ENCODE peak calls at places on chromosomes 6 and 20, in nine cellular contexts. R is OCI-LY7; M is cardiac fibroblast; S is tibial nerve; T is endothelial cell; P is CD8-positive, alpha-beta T cell; E is AG10803; G is ovary; U is AG04450. D is an unnamed sample.
A peak's percentile ranks its signal among the peaks of the same experiment; 100 is the strongest.

GRCh38 chr6:160010067-160010466 is 41.2 kb downstream of the IGF2R start:
- DNase-seq in R (no peak), M (peak; percentile 88), S (peak; percentile 44), T (no peak), P (no peak), E (peak; percentile 92), G (no peak), U (no peak), D (peak; percentile 93)

GRCh38 chr20:23336476-23336875 is 14.1 kb upstream of the NXT1 start:
- DNase-seq in R (no peak), M (no peak), S (no peak), T (no peak), P (no peak), E (no peak), G (no peak), U (no peak), D (no peak)

GRCh38 chr6:43949451-43950110 is 177.7 kb downstream of the MRPL14 start:
- DNase-seq in R (no peak), M (no peak), S (no peak), T (no peak), P (no peak), E (peak; percentile 65), G (no peak), U (no peak), D (no peak)

GRCh38 chr6:145844933-145845531 is 30.4 kb upstream of the FBXO30 start:
- DNase-seq in R (no peak), M (peak; percentile 29), S (no peak), T (no peak), P (no peak), E (peak; percentile 25), G (no peak), U (no peak), D (no peak)

GRCh38 chr6:117919775-117920492 is 12.9 kb downstream of the SLC35F1 start:
- DNase-seq in R (no peak), M (no peak), S (peak; percentile 25), T (peak; percentile 26), P (no peak), E (no peak), G (no peak), U (no peak), D (no peak)

GRCh38 chr6:90687751-90688380 is 101.0 kb upstream of the MAP3K7 start:
- DNase-seq in R (no peak), M (no peak), S (no peak), T (no peak), P (no peak), E (no peak), G (no peak), U (no peak), D (no peak)

GRCh38 chr6:146910611-146911010 is 293.6 kb upstream of the STXBP5 start:
- DNase-seq in R (no peak), M (peak; percentile 5), S (no peak), T (no peak), P (no peak), E (no peak), G (no peak), U (no peak), D (no peak)

GRCh38 chr6:14472964-14473363 is 355.4 kb downstream of the CD83 start:
- DNase-seq in R (no peak), M (peak; percentile 48), S (no peak), T (no peak), P (no peak), E (peak; percentile 66), G (no peak), U (no peak), D (no peak)

GRCh38 chr20:23005761-23006160 is 29.4 kb upstream of the SSTR4 start:
- DNase-seq in R (no peak), M (no peak), S (no peak), T (no peak), P (no peak), E (no peak), G (no peak), U (no peak), D (peak; percentile 26)

GRCh38 chr6:158061709-158062461 is 80.2 kb downstream of the SYNJ2 start:
- DNase-seq in R (no peak), M (no peak), S (no peak), T (no peak), P (no peak), E (no peak), G (no peak), U (no peak), D (peak; percentile 36)

GRCh38 chr6:42978487-42978792 is 541 bp downstream of the PEX6 start:
- DNase-seq in R (peak; percentile 32), M (peak; percentile 45), S (no peak), T (no peak), P (no peak), E (peak; percentile 23), G (peak; percentile 36), U (no peak), D (no peak)

GRCh38 chr20:18669241-18670019 is 81.6 kb downstream of the DTD1 start:
- DNase-seq in R (no peak), M (no peak), S (no peak), T (no peak), P (no peak), E (no peak), G (no peak), U (no peak), D (no peak)

GRCh38 chr6:70956451-70957283 is at the start of gene B3GAT2:
- DNase-seq in R (no peak), M (peak; percentile 43), S (no peak), T (peak; percentile 36), P (no peak), E (peak; percentile 21), G (no peak), U (no peak), D (peak; percentile 23)

GRCh38 chr6:20575691-20576451 is 41.6 kb downstream of the CDKAL1 start:
- DNase-seq in R (no peak), M (no peak), S (no peak), T (peak; percentile 19), P (no peak), E (no peak), G (no peak), U (no peak), D (peak; percentile 31)

GRCh38 chr6:89411019-89411268 is 1.1 kb downstream of the RRAGD start:
- DNase-seq in R (peak; percentile 24), M (no peak), S (no peak), T (peak; percentile 52), P (no peak), E (no peak), G (no peak), U (no peak), D (no peak)

GRCh38 chr6:89555751-89556150 is 82.8 kb downstream of the LYRM2 start:
- DNase-seq in R (no peak), M (no peak), S (no peak), T (no peak), P (no peak), E (no peak), G (no peak), U (no peak), D (no peak)

GRCh38 chr20:51565298-51565697 is 22.8 kb upstream of the NFATC2 start:
- DNase-seq in R (no peak), M (no peak), S (no peak), T (no peak), P (no peak), E (no peak), G (no peak), U (no peak), D (no peak)

GRCh38 chr20:51563141-51563596 is 20.6 kb upstream of the NFATC2 start:
- DNase-seq in R (no peak), M (no peak), S (no peak), T (no peak), P (no peak), E (peak; percentile 41), G (peak; percentile 79), U (no peak), D (no peak)

GRCh38 chr20:51562334-51563140 is 20.0 kb upstream of the NFATC2 start:
- DNase-seq in R (no peak), M (peak; percentile 92), S (peak; percentile 78), T (peak; percentile 70), P (no peak), E (peak; percentile 95), G (peak; percentile 88), U (peak; percentile 83), D (peak; percentile 97)

GRCh38 chr20:51562027-51562333 is 19.5 kb upstream of the NFATC2 start:
- DNase-seq in R (no peak), M (no peak), S (no peak), T (no peak), P (no peak), E (no peak), G (no peak), U (no peak), D (no peak)

GRCh38 chr20:51563597-51564332 is 21.2 kb upstream of the NFATC2 start:
- DNase-seq in R (no peak), M (peak; percentile 83), S (peak; percentile 57), T (peak; percentile 49), P (no peak), E (peak; percentile 81), G (peak; percentile 73), U (peak; percentile 51), D (peak; percentile 85)
- TF ChIP-seq CTCF in R (no peak), M (peak; percentile 21), S (no peak), T (no peak), P (no peak), E (peak; percentile 14), G (no peak), U (no peak), D (no peak)

GRCh38 chr20:12837646-12838045 is 171.1 kb upstream of the SPTLC3 start:
- DNase-seq in R (no peak), M (no peak), S (no peak), T (no peak), P (no peak), E (no peak), G (no peak), U (no peak), D (no peak)

GRCh38 chr20:12835999-12836398 is 172.8 kb upstream of the SPTLC3 start:
- DNase-seq in R (no peak), M (no peak), S (no peak), T (no peak), P (no peak), E (no peak), G (no peak), U (no peak), D (no peak)

GRCh38 chr20:12833861-12834260 is 174.9 kb upstream of the SPTLC3 start:
- DNase-seq in R (no peak), M (no peak), S (no peak), T (no peak), P (no peak), E (no peak), G (no peak), U (no peak), D (no peak)

GRCh38 chr20:12838261-12838866 is 170.4 kb upstream of the SPTLC3 start:
- DNase-seq in R (peak; percentile 8), M (no peak), S (no peak), T (peak; percentile 10), P (no peak), E (no peak), G (no peak), U (no peak), D (no peak)
- TF ChIP-seq CTCF in R (peak; percentile 72), M (peak; percentile 6), S (no peak), T (peak; percentile 66), P (no peak), E (no peak), G (no peak), U (peak; percentile 6), D (no peak)

GRCh38 chr6:149934249-149935156 is 7.3 kb upstream of the ULBP2 start:
- DNase-seq in R (peak; percentile 78), M (peak; percentile 86), S (peak; percentile 54), T (peak; percentile 61), P (peak; percentile 67), E (peak; percentile 70), G (peak; percentile 52), U (peak; percentile 39), D (peak; percentile 84)
- TF ChIP-seq CTCF in R (peak; percentile 94), M (peak; percentile 56), S (peak; percentile 73), T (peak; percentile 93), P (peak; percentile 88), E (peak; percentile 78), G (peak; percentile 67), U (peak; percentile 65), D (peak; percentile 67)

GRCh38 chr6:23081701-23082100 is 512.3 kb downstream of the HDGFL1 start:
- DNase-seq in R (no peak), M (peak; percentile 11), S (no peak), T (no peak), P (no peak), E (no peak), G (no peak), U (no peak), D (no peak)
- TF ChIP-seq CTCF in R (peak; percentile 36), M (peak; percentile 24), S (peak; percentile 10), T (no peak), P (no peak), E (peak; percentile 30), G (no peak), U (peak; percentile 35), D (peak; percentile 27)